ENCODE peak calls at places on chromosomes 5 and 9, in four cellular contexts. K is HepG2, C is Panc1, Y is K562. H is an unnamed sample.

GRCh38 chr5:142384014-142384413 is 59.2 kb upstream of the SPRY4 start:
- DNase-seq in K (no peak), C (no peak), Y (no peak), H (no peak)

GRCh38 chr9:112853882-112854585 is 36.6 kb downstream of the SLC46A2 start:
- DNase-seq in K (no peak), C (no peak), Y (no peak), H (no peak)

GRCh38 chr5:110288766-110289165 is 437.7 kb downstream of the TMEM232 start:
- DNase-seq in K (no peak), C (no peak), Y (no peak), H (no peak)

GRCh38 chr5:173888473-173889135 is 455 bp downstream of the CPEB4 start:
- DNase-seq in K (no peak), C (no peak), Y (no peak), H (no peak)

GRCh38 chr5:55441107-55441771 is 93.5 kb downstream of the PLPP1 start:
- DNase-seq in K (no peak), C (no peak), Y (no peak), H (no peak)

GRCh38 chr9:8384126-8384525 is 584.5 kb upstream of the DMAC1 start:
- DNase-seq in K (no peak), C (no peak), Y (no peak), H (no peak)

GRCh38 chr9:111957856-111958631 is 61.4 kb downstream of the UGCG start:
- DNase-seq in K (no peak), C (peak), Y (no peak), H (no peak)

GRCh38 chr9:15299374-15299939 is 7.6 kb downstream of the TTC39B start:
- DNase-seq in K (no peak), C (no peak), Y (no peak), H (no peak)

GRCh38 chr5:78647411-78647818 is 1.2 kb downstream of the LHFPL2 start:
- DNase-seq in K (peak), C (no peak), Y (no peak), H (no peak)

GRCh38 chr5:10278658-10279279 is 28.7 kb downstream of the CCT5 start:
- DNase-seq in K (no peak), C (no peak), Y (no peak), H (no peak)
- TF ChIP-seq SIN3A in K (no peak), C (no peak), Y (no peak), H (no peak)

GRCh38 chr5:43603535-43604363 is 769 bp downstream of the NNT start:
- DNase-seq in K (peak), C (peak), Y (peak), H (no peak)

GRCh38 chr5:43604699-43605098 is 1.7 kb downstream of the NNT start:
- DNase-seq in K (no peak), C (no peak), Y (no peak), H (no peak)

GRCh38 chr5:43601454-43602260 is 1.3 kb upstream of the NNT start:
- DNase-seq in K (peak), C (no peak), Y (peak), H (no peak)

GRCh38 chr5:43602818-43603534 is at the start of gene NNT:
- DNase-seq in K (peak), C (no peak), Y (peak), H (no peak)

GRCh38 chr5:43602456-43602817 is 543 bp upstream of the NNT start:
- DNase-seq in K (peak), C (no peak), Y (peak), H (no peak)
- TF ChIP-seq TCF7L2 in K (no peak), C (no peak), Y (no peak), H (no peak)

DNA sequence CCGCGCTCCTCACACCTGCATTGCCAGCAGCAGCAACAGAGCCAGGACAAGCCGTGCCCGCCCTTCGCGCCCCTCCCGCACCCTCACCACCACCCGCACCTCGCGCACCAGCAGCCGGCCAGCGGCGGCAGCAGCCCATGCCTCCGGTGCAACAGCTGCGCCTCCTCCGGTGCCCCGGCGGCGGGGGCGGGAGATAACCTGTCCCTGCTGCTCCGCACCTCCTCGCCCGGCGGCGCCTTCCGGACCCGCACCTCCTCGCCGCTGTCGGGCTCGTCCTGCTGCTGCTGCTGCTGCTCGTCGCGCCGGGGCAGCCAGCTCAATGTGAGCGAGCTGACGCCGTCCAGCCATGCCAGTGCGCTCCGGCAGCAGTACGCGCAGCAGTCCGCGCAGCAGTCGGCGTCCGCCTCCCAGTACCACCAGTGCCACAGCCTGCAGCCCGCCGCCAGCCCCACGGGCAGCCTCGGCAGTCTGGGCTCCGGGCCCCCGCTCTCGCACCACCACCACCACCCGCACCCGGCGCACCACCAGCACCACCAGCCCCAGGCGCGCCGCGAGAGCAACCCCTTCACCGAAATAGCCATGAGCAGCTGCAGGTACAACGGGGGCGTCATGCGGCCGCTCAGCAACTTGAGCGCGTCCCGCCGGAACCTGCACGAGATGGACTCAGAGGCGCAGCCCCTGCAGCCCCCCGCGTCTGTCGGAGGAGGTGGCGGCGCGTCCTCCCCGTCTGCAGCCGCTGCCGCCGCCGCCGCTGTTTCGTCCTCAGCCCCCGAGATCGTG is 517 bp downstream of the KCNN2 start:
- DNase-seq in K (no peak), C (no peak), Y (no peak), H (no peak)
- TF ChIP-seq SIN3A in K (no peak), C (no peak), Y (no peak), H (no peak)

GRCh38 chr9:108105885-108106284 is 616.3 kb upstream of the KLF4 start:
- DNase-seq in K (no peak), C (no peak), Y (peak), H (no peak)
- TF ChIP-seq TCF7L2 in K (no peak), C (no peak), Y (no peak), H (no peak)

GRCh38 chr9:86072393-86073016 is 26.9 kb downstream of the GOLM1 start:
- DNase-seq in K (no peak), C (no peak), Y (no peak), H (no peak)
- TF ChIP-seq SIN3A in K (no peak), C (no peak), Y (no peak), H (no peak)

DNA sequence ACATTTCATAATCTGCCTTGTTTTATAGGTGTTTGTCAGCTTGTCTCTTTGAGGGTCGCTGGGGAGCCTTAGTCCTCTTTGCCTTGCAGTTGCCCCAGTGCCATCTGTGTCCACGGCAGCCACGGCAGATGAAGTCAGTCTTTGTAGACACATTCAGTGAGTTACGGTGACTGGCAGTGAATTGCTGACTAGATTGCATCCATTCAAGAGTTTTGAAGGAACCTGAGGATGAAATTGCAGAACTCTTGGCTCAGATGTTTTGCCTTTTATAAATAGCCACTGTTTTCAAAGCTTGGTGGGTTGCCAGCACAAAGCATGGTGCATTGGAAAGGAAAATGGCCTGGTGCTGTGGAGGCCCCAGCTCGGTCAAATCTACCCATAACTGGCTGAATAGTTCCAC is 125.6 kb downstream of the TRIO start:
- DNase-seq in K (no peak), C (no peak), Y (no peak), H (no peak)
- TF ChIP-seq TCF7L2 in K (no peak), C (no peak), Y (no peak), H (no peak)

GRCh38 chr5:90514520-90514919 is 14.9 kb downstream of the LYSMD3 start:
- DNase-seq in K (no peak), C (no peak), Y (no peak), H (no peak)

GRCh38 chr5:90518666-90519065 is 10.7 kb downstream of the LYSMD3 start:
- DNase-seq in K (no peak), C (no peak), Y (no peak), H (no peak)

DNA sequence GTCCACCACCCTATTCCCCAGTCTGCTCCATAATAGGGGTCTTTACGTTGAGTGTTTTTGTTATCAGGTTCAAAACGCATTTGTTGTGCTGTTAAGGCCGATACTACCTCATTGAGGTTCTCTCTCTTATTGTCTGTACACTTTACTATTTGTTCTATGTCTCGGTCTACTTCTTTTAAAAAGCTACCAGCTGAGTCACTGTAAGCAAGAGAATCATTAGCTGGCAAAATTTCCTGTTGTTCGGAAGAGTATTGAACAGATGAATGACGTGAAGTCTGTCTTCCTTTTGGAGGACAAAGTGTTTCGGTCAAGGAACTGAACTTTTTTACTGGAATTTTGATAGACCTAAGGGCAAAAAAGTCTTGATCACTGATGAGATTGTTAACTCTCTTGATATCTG is 10.3 kb downstream of the LYSMD3 start:
- DNase-seq in K (no peak), C (no peak), Y (no peak), H (no peak)
- TF ChIP-seq SIN3A in K (no peak), C (no peak), Y (no peak), H (no peak)

DNA sequence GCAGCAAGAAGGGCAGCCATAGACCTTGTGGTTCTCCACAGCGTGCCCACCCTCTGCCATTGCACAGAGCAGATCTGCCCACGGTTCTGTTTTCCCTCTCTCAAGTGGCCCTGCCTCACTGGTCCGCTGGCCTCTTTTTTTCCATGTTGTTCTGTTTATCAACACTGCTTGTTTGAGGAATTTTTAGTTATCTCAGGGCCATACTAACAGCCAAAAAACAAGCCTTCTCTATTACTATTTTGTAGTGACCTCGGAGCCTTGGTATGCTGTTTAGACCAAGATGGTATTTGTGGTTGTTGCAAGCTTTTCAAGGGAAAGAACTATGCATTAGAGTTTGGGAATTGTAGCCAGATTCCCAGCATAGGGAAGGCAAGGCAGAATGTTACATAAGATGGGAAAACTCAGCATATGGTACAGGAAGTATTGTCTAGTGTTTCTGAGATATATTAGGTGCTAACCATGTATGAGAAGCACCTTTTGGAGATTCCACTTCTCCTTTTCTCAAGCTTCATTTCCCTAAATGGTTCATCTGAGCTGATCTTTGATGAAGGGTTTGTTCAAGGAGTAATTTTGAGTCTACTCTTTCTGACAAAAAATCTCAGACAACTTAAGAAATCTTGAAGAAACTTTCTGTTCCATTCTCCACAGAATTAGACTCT is 54.3 kb downstream of the NUP214 start:
- DNase-seq in K (no peak), C (no peak), Y (no peak), H (no peak)
- TF ChIP-seq TCF7L2 in K (no peak), C (no peak), Y (no peak), H (no peak)